ENCODE peak calls at places on chromosomes 2 and 18, in eight cellular contexts. P, D, T, K, Q, M, A and O are unnamed samples.

GRCh38 chr2:204175552-204176271 is 239.1 kb downstream of the ICOS start:
- DNase-seq in M (no peak), T (no peak), Q (no peak), K (no peak), A (no peak), P (no peak), D (no peak), O (no peak)

GRCh38 chr2:10404324-10405143 is 43.6 kb downstream of the ODC1 start:
- DNase-seq in T (no peak), Q (peak), A (no peak), M (no peak), P (no peak), K (no peak), D (no peak), O (peak)

GRCh38 chr2:53632126-53632460 is 135.5 kb upstream of the CHAC2 start:
- DNase-seq in A (no peak), M (no peak), T (no peak), K (no peak), P (no peak), Q (no peak), D (no peak), O (no peak)

GRCh38 chr2:176110975-176111663 is 4.0 kb downstream of the HOXD11 start:
- DNase-seq in K (peak), M (peak), P (peak), A (no peak), D (peak), T (peak), Q (peak), O (peak)

GRCh38 chr2:72973566-72974435 is 56.5 kb downstream of the EMX1 start:
- DNase-seq in A (peak), D (peak), M (peak), P (peak), K (peak), T (peak), Q (peak), O (peak)

GRCh38 chr2:46315103-46315890 is 18.1 kb downstream of the EPAS1 start:
- DNase-seq in K (no peak), M (no peak), D (no peak), A (peak), Q (no peak), P (peak), T (peak), O (peak)

GRCh38 chr2:234496835-234497591 is at the start of gene ARL4C:
- DNase-seq in P (peak), M (peak), Q (peak), A (no peak), K (no peak), T (peak), D (peak), O (peak)

GRCh38 chr2:112483047-112483473 is 1.1 kb downstream of the TTL start:
- DNase-seq in P (peak), D (peak), Q (peak), K (no peak), T (peak), A (no peak), M (peak), O (peak)

GRCh38 chr18:7812431-7813063 is 245.4 kb downstream of the PTPRM start:
- DNase-seq in K (no peak), T (no peak), A (no peak), P (peak), Q (no peak), M (no peak), D (no peak), O (peak)

GRCh38 chr2:186531257-186531775 is 45.3 kb downstream of the ZC3H15 start:
- DNase-seq in Q (no peak), T (no peak), K (no peak), A (no peak), D (no peak), M (no peak), P (no peak), O (no peak)

GRCh38 chr18:9690418-9691178 is 17.5 kb upstream of the RAB31 start:
- DNase-seq in Q (no peak), M (no peak), D (no peak), T (no peak), A (no peak), P (no peak), K (no peak), O (no peak)

GRCh38 chr2:211631503-211631902 is 907.1 kb downstream of the ERBB4 start:
- DNase-seq in K (peak), M (no peak), P (no peak), D (no peak), Q (no peak), A (no peak), T (no peak), O (no peak)

GRCh38 chr18:24190590-24190989 is 51.7 kb downstream of the CABYR start:
- DNase-seq in A (no peak), M (no peak), Q (no peak), T (no peak), D (no peak), P (no peak), K (no peak), O (no peak)

GRCh38 chr18:54774423-54774822 is 53.9 kb upstream of the RAB27B start:
- DNase-seq in K (no peak), P (no peak), D (no peak), T (no peak), M (no peak), A (no peak), Q (no peak), O (peak)

GRCh38 chr2:73020657-73021370 is 50.7 kb downstream of the SFXN5 start:
- DNase-seq in Q (no peak), K (no peak), A (no peak), D (no peak), P (peak), M (no peak), T (peak), O (peak)

GRCh38 chr18:59810740-59811520 is 88.9 kb upstream of the PMAIP1 start:
- DNase-seq in P (no peak), Q (no peak), M (no peak), A (no peak), T (no peak), D (no peak), K (no peak), O (no peak)

DNA sequence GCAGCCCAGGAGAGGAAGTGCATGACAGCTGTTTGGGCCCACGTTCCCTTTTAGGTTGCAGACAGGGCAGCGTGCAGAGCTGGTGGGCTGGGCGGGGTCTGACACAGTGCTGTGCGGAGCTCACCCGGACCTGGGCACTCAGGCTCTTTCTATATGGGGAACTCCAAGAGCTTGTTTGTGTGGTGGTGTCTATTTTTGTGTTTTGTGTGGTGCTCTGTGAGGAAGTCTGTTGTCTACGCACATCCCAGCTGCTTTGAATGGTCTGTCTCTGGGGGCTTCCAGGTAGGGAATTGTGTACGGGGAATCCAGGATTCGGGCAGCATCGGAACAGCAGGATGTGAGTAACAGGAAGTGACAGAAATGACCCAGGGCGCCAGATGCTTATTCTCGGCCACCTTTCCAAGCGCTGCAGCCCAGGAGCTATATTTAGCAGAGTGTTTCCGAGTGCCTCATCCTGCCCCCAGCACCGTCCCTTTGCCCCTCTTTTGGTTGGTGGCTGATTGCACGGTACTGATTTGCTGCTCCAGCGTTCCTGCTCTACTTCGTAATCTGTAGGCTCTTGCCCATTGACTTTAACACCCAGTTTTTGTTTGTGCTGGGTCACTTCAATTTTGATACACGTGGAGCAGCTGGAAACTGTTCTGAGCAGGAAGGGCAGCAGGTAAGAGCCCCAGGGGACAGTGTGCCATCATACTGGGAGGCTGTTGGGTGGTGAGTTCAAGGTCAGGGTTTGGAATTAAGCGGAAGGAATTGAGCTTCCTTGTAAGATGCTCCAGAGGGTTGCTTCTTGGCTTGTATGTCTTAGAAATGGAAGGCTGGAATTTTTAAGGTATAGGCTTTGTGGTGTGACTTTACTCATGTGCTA is 64.7 kb downstream of the DGKD start:
- DNase-seq in Q (no peak), P (peak), M (peak), K (peak), D (no peak), T (no peak), A (peak), O (no peak)
- TF ChIP-seq EZH2phosphoT487 in Q (no peak), P (no peak), M (no peak), K (no peak), D (no peak), T (no peak), A (no peak), O (no peak)

DNA sequence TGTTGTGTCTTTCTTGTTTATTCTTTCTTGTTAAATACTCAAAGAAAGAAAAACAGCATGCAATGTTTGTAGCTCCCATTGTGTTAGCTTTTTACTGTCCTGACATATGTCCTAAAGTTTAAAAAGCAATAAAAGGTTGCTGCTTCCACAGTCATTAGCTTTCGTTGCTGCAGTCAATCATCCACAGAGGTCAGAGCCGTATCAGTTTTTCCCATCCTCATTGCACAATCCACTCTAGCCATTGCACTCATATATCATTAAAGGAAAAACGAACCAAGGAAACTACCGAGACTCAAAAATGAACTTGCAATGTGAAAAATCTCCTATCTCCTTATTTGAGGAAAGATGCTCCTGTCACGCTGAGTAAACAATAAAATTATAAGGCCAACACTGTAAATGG is 954.1 kb downstream of the DPP10 start:
- DNase-seq in T (peak), Q (no peak), K (no peak), A (no peak), D (no peak), P (no peak), M (no peak), O (no peak)
- TF ChIP-seq EZH2phosphoT487 in T (no peak), Q (no peak), K (no peak), A (no peak), D (no peak), P (no peak), M (no peak), O (no peak)

DNA sequence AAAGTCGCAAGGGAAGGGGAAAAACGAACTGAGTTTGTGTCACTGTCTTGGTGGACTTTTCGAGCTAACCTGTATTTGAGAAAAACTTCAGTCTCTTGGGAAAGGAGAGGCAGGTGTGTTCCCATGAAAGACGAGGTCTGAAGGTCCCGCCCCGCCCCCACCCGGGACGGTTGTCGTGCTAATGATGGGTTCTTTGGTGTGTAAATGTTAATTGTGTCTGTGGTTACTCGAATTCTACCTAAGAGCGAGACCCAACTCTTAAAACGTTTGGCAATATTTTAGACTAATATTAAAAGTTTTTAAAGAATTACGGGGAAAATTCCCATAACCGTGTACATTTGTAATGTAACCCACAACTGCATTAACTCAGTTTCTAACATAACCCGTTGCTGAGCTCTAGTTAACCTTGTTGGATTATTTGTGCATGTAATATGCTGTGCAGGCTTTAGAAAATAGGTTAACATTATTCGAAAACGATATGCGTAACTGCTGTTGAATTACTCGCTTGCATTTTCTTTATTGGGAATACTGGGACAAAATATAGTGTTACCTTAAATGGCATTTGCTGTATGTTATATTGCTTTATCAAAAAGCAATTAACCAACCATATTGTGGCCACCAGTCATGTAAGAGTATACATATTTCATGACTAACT is 819 bp downstream of the EPB41L5 start:
- DNase-seq in A (peak), P (peak), K (no peak), M (no peak), T (no peak), Q (no peak), D (peak), O (peak)
- TF ChIP-seq EZH2phosphoT487 in A (no peak), P (no peak), K (no peak), M (no peak), T (no peak), Q (no peak), D (no peak), O (no peak)

GRCh38 chr2:156323754-156324153 is 8.8 kb downstream of the NR4A2 start:
- DNase-seq in D (no peak), A (no peak), M (no peak), Q (no peak), K (no peak), P (no peak), T (no peak), O (no peak)
- TF ChIP-seq EZH2phosphoT487 in D (no peak), A (no peak), M (no peak), Q (no peak), K (no peak), P (no peak), T (no peak), O (no peak)

DNA sequence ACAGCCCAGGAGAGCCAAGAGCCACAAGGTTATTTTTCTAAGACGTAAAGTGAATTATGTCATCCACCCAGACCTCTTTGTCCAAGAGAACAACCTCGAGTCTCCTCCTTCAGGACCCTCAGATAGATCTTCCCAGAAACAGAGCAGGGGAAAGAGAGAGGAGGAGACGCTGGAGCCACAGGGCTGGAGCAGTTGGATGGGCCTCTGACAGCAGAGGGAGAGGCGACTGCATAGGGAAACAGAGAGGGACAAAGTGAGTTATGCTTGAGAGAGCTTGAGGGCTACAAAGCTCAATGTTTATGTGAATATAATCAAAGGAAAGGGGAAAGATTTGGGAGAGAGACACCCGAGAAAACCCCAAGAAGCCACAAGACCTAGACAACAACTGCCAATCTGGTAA is 114.9 kb downstream of the BCL2L11 start:
- DNase-seq in T (no peak), M (no peak), P (no peak), D (no peak), K (no peak), Q (no peak), A (no peak), O (no peak)
- TF ChIP-seq EZH2phosphoT487 in T (no peak), M (no peak), P (no peak), D (no peak), K (no peak), Q (no peak), A (no peak), O (no peak)

DNA sequence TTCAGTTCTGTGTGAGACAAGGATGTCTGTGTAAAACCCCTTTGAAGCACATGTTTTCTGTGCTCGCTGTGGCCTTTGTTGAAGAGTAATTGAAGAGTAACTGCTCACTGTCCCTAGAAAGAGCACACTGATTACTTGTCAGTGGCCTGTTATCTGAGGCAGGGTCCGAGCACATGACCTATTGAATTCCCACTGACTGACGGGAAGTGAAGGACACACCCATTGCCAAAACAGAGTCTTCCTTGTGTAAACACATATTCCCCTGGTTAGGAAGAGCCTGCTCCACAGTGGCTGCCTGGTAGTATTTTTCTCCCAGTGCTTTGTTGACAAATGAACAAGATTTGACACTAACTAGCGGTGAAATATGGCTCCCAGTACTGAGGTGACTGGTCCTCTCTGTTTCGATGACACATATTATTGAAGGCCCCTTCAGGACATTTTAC is 148.5 kb upstream of the GYPC start:
- DNase-seq in M (no peak), T (no peak), Q (peak), A (no peak), P (no peak), K (no peak), D (no peak), O (no peak)
- TF ChIP-seq EZH2phosphoT487 in M (no peak), T (no peak), Q (no peak), A (no peak), P (no peak), K (no peak), D (no peak), O (no peak)